ENCODE peak calls at places on chromosomes 12 and 14, in six cellular contexts. P, M, S, R, D and F are unnamed samples.

GRCh38 chr12:11707535-11707934 is 58.1 kb downstream of the ETV6 start:
- DNase-seq in R (no peak), D (no peak), M (no peak), S (no peak), P (no peak), F (no peak)

GRCh38 chr14:94540031-94540794 is 21.0 kb upstream of the SERPINA4 start:
- DNase-seq in D (no peak), M (no peak), P (peak; percentile 23), R (peak; percentile 5), S (peak; percentile 61), F (no peak)

GRCh38 chr12:45227668-45228067 is 11.8 kb downstream of the ANO6 start:
- DNase-seq in D (no peak), S (no peak), R (no peak), P (no peak), M (no peak), F (no peak)

GRCh38 chr12:124566181-124567034 is 1.0 kb downstream of the NCOR2 start:
- DNase-seq in R (no peak), M (peak; percentile 75), D (peak; percentile 49), P (peak; percentile 91), S (peak; percentile 63), F (peak; percentile 60)

GRCh38 chr12:116659771-116660481 is 77.9 kb downstream of the SPRING1 start:
- DNase-seq in P (no peak), M (no peak), S (no peak), R (no peak), D (no peak), F (no peak)

GRCh38 chr12:93704625-93705024 is 27.4 kb downstream of the CRADD start:
- DNase-seq in M (no peak), S (no peak), P (no peak), D (no peak), R (no peak), F (no peak)

GRCh38 chr14:34180428-34180827 is 229.6 kb upstream of the EGLN3 start:
- DNase-seq in R (no peak), P (no peak), D (no peak), S (peak; percentile 28), M (no peak), F (no peak)

GRCh38 chr12:124909831-124910560 is 4.5 kb downstream of the UBC start:
- DNase-seq in D (no peak), S (peak; percentile 37), M (no peak), R (no peak), P (no peak), F (no peak)

GRCh38 chr14:50397461-50398196 is 948 bp upstream of the CDKL1 start:
- DNase-seq in D (no peak), R (no peak), M (no peak), P (no peak), S (no peak), F (no peak)

GRCh38 chr12:94621662-94622359 is 28.5 kb downstream of the TMCC3 start:
- DNase-seq in R (no peak), S (peak; percentile 91), M (peak; percentile 73), P (no peak), D (no peak), F (no peak)

GRCh38 chr12:119659289-119659897 is 8.5 kb upstream of the PRKAB1 start:
- DNase-seq in P (peak; percentile 21), M (peak; percentile 59), D (peak; percentile 23), R (no peak), S (peak; percentile 46), F (peak; percentile 16)

GRCh38 chr14:92323031-92323915 is at the start of gene SLC24A4:
- DNase-seq in D (no peak), M (peak; percentile 39), S (peak; percentile 30), P (peak; percentile 69), R (no peak), F (peak; percentile 16)

GRCh38 chr12:113241191-113242017 is 20.1 kb downstream of the TPCN1 start:
- DNase-seq in S (no peak), M (no peak), R (peak; percentile 99), P (no peak), D (no peak), F (no peak)

GRCh38 chr14:69667938-69668336 is 56.5 kb downstream of the SUSD6 start:
- DNase-seq in M (no peak), D (no peak), R (no peak), S (peak; percentile 67), P (no peak), F (no peak)

GRCh38 chr12:108356902-108357806 is 18.0 kb upstream of the CMKLR1 start:
- DNase-seq in M (no peak), D (no peak), R (no peak), P (no peak), S (no peak), F (no peak)

GRCh38 chr14:104151546-104152245 is 13.3 kb downstream of the KIF26A start:
- DNase-seq in M (no peak), P (no peak), D (no peak), S (no peak), R (no peak), F (no peak)

GRCh38 chr12:13784504-13784903 is 196.9 kb downstream of the GRIN2B start:
- DNase-seq in R (no peak), P (no peak), S (no peak), M (no peak), D (no peak), F (no peak)

GRCh38 chr14:68964300-68965093 is 14.6 kb downstream of the ACTN1 start:
- DNase-seq in S (no peak), D (no peak), P (no peak), R (no peak), M (no peak), F (no peak)

GRCh38 chr14:93720076-93720815 is 68.0 kb downstream of the PRIMA1 start:
- DNase-seq in M (no peak), P (no peak), S (no peak), D (no peak), R (no peak), F (no peak)

GRCh38 chr12:52277486-52278245 is 3.2 kb downstream of the KRT86 start:
- DNase-seq in M (no peak), R (no peak), P (no peak), D (no peak), S (no peak), F (no peak)

GRCh38 chr14:104435147-104436046 is 144.2 kb upstream of the C14orf180 start:
- DNase-seq in R (no peak), P (no peak), M (peak; percentile 21), D (no peak), S (no peak), F (no peak)

GRCh38 chr12:127712561-127712960 is 554.4 kb upstream of the TMEM132C start:
- DNase-seq in P (no peak), R (no peak), M (no peak), D (no peak), S (no peak), F (no peak)

GRCh38 chr14:66643344-66643743 is 135.4 kb downstream of the GPHN start:
- DNase-seq in M (no peak), R (no peak), P (no peak), D (no peak), S (no peak), F (no peak)

DNA sequence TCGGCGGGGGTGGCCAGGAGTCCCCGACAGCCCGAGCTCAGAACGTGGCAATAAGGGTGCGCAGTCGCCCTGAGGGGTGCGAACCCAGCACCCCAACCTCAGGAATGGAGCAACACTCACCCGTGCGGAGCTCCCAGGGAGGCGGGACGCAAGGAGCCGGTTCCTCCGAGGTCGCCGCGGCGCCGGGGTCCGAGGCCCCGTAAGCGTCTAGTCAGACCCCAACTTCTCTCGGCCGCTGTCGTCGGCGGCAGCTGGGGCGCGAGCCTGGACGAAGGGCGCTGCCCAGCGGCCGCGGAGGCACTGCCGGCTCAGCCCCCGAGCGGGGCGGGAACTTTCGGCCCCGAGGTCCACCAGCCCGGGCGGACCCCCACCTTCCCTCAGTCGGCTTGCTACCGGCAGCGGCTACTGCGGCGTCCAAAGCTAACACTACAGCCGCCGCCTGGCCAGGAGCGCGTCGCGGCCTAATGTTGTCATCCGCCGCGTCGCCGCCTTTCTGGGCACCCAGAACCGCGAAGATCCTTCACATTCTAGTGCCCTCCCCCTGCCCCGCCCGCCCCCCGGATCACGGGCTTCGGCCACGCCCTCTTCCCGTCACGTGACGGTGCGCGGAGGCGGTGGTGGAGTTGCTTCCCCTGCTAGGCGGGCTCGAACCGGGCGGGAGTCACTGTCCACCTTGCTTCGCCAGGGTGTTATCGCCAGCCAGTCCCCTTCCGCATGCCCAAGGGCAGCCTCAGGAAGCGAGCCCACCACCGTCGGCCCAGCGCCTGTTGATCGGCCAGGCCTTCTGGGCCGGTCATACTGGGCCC is at the start of gene OSBPL8:
- DNase-seq in M (peak; percentile 95), S (peak; percentile 96), P (peak; percentile 97), R (peak; percentile 47), D (peak; percentile 95), F (peak; percentile 94)
- TF ChIP-seq CTCF in M (peak; percentile 50), S (peak; percentile 10), P (peak; percentile 30), R (no peak), D (no peak), F (peak; percentile 25)

GRCh38 chr14:102044566-102044965 is 42.3 kb downstream of the HSP90AA1 start:
- DNase-seq in M (no peak), P (no peak), D (no peak), R (no peak), S (no peak), F (no peak)

GRCh38 chr14:102043251-102044025 is 43.4 kb downstream of the HSP90AA1 start:
- DNase-seq in R (no peak), M (no peak), P (no peak), S (no peak), D (no peak), F (no peak)

GRCh38 chr14:102040153-102040552 is 46.7 kb downstream of the HSP90AA1 start:
- DNase-seq in R (no peak), D (no peak), M (no peak), P (no peak), S (no peak), F (no peak)

GRCh38 chr14:102039157-102039556 is 47.7 kb downstream of the HSP90AA1 start:
- DNase-seq in S (no peak), P (no peak), D (no peak), M (no peak), R (no peak), F (no peak)

DNA sequence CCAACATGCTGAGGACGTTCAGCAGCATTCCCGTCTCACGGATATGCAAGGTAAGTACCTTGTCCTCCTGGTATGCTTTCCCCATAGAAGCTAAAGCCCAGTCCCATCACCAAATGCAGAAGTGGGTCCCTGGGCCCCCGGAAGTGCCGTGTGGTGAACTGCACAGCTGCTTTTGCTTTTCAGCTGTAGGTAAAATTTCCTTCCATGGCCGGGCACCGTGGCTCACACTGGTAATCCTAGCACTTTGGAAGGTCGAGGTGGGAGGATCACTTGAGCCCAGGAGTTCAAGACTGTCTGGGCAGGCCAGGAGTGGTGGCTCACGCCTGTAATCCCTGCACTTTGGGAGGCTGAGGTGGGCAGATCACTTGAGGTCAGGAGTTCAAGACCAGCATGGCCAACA is 44.1 kb downstream of the HSP90AA1 start:
- DNase-seq in R (no peak), M (no peak), S (no peak), P (no peak), D (no peak), F (no peak)
- TF ChIP-seq CTCF in R (no peak), M (no peak), S (no peak), P (no peak), D (no peak), F (no peak)

GRCh38 chr14:55116246-55117030 is 12.6 kb upstream of the LGALS3 start:
- DNase-seq in S (no peak), R (no peak), P (no peak), M (no peak), D (no peak), F (no peak)
- TF ChIP-seq CTCF in S (no peak), R (no peak), P (no peak), M (no peak), D (no peak), F (no peak)

DNA sequence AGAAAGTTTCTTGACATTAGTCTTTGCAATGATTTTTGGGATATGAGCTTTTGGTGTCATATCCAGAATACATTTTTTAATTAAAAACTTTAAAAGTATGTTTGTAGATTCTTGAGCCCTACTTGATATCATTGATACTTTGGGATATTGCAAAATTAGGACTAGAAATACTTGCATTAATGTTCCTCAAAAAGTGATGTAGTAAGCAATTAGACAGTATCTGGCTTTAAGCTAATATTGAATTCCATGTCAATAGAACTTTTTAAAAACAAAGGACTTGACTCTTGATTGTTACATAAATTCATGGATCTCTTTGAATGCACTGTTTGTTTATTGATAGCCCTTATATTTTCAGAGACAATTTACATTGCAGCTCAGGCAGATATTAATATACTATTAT is 15.6 kb downstream of the PEX5 start:
- DNase-seq in R (no peak), S (no peak), M (no peak), D (no peak), P (no peak), F (no peak)
- TF ChIP-seq CTCF in R (no peak), S (no peak), M (no peak), D (no peak), P (no peak), F (no peak)